ENCODE peak calls at places on chromosome 7, in four cellular contexts. L is tibial artery, E is psoas muscle, I is skeletal muscle cell. D is an unnamed sample.
A peak's percentile ranks its signal among the peaks of the same experiment; 100 is the strongest.

GRCh38 chr7:123977081-123977480 is 52.0 kb downstream of the SPAM1 start:
- DNase-seq in L (no peak), E (no peak), I (no peak), D (no peak)

GRCh38 chr7:43164757-43165156 is 52.3 kb downstream of the HECW1 start:
- DNase-seq in L (no peak), E (no peak), I (peak; percentile 95), D (no peak)

GRCh38 chr7:26667514-26668133 is 196.8 kb downstream of the SKAP2 start:
- DNase-seq in L (peak; percentile 59), E (no peak), I (peak; percentile 81), D (no peak)

GRCh38 chr7:16697507-16698199 is 51.7 kb downstream of the BZW2 start:
- DNase-seq in L (no peak), E (no peak), I (no peak), D (no peak)

GRCh38 chr7:152505606-152506005 is 69.8 kb upstream of the KMT2C start:
- DNase-seq in L (no peak), E (no peak), I (no peak), D (no peak)

GRCh38 chr7:2498708-2499107 is 20.9 kb upstream of the LFNG start:
- DNase-seq in L (no peak), E (no peak), I (no peak), D (no peak)

GRCh38 chr7:571096-572012 is 51.7 kb upstream of the PDGFA start:
- DNase-seq in L (no peak), E (no peak), I (no peak), D (no peak)

GRCh38 chr7:77982926-77983550 is 184.5 kb downstream of the PHTF2 start:
- DNase-seq in L (no peak), E (no peak), I (no peak), D (no peak)

GRCh38 chr7:1662101-1662500 is 8.0 kb upstream of the ELFN1 start:
- DNase-seq in L (no peak), E (peak; percentile 20), I (no peak), D (peak; percentile 6)

GRCh38 chr7:73701357-73701995 is 18.0 kb downstream of the STX1A start:
- DNase-seq in L (no peak), E (no peak), I (no peak), D (peak; percentile 71)